ENCODE peak calls at places on chromosomes 16 and 17, in ten cellular contexts. A is mesenchymal stem cell; X is stomach; P is cardiac muscle cell; Z is CD8-positive, alpha-beta memory T cell; V is heart left ventricle; O is K562; K is prostate gland; W is CD4-positive, CD25-positive, alpha-beta regulatory T cell; L is GM23248. C is an unnamed sample.
A peak's percentile ranks its signal among the peaks of the same experiment; 100 is the strongest.

GRCh38 chr16:81066700-81067099 is 10.3 kb downstream of the C16orf46 start:
- DNase-seq in Z (no peak), V (no peak), X (no peak), K (no peak), L (no peak), O (no peak), A (peak; percentile 2), W (no peak), P (no peak), C (no peak)

GRCh38 chr17:61570118-61570517 is 20.9 kb downstream of the NACA2 start:
- DNase-seq in K (no peak), X (no peak), O (no peak), Z (no peak), V (no peak), A (peak; percentile 33), L (no peak), W (peak; percentile 18), P (no peak), C (no peak)

GRCh38 chr17:19290047-19290705 is 53.0 kb downstream of the EPN2 start:
- DNase-seq in Z (no peak), L (no peak), X (no peak), K (no peak), O (no peak), P (no peak), V (no peak), A (no peak), W (no peak), C (no peak)

GRCh38 chr17:31581022-31581483 is 189.6 kb downstream of the RAB11FIP4 start:
- DNase-seq in K (peak; percentile 85), Z (no peak), A (peak; percentile 40), P (no peak), W (no peak), V (peak; percentile 89), L (peak; percentile 83), O (no peak), X (peak; percentile 90), C (peak; percentile 98)

GRCh38 chr17:73211745-73212144 is 18.9 kb downstream of the COG1 start:
- DNase-seq in W (peak; percentile 57), P (no peak), A (no peak), Z (peak; percentile 61), O (no peak), V (no peak), L (no peak), K (no peak), X (no peak), C (no peak)

GRCh38 chr16:88633684-88634140 is 4.7 kb upstream of the IL17C start:
- DNase-seq in X (peak; percentile 52), P (peak; percentile 26), K (no peak), W (peak; percentile 60), Z (peak; percentile 69), L (peak; percentile 56), O (peak; percentile 61), A (peak; percentile 57), V (peak; percentile 40), C (no peak)

GRCh38 chr17:68955181-68955841 is at the start of gene ABCA8:
- DNase-seq in Z (no peak), A (peak; percentile 18), V (peak; percentile 66), O (no peak), X (no peak), W (no peak), K (no peak), L (peak; percentile 81), P (peak; percentile 62), C (peak; percentile 79)

GRCh38 chr16:49780436-49780835 is 75.5 kb downstream of the ZNF423 start:
- DNase-seq in X (no peak), V (no peak), L (no peak), W (no peak), A (no peak), Z (no peak), O (no peak), P (no peak), K (no peak), C (no peak)

GRCh38 chr16:17138801-17139200 is 332.0 kb downstream of the XYLT1 start:
- DNase-seq in P (peak; percentile 58), L (peak; percentile 18), Z (no peak), K (no peak), X (no peak), W (no peak), V (no peak), O (peak; percentile 61), A (no peak), C (no peak)

GRCh38 chr16:11546522-11547485 is 39.9 kb downstream of the LITAF start:
- DNase-seq in V (no peak), Z (no peak), O (no peak), W (no peak), K (no peak), L (peak; percentile 65), P (no peak), X (no peak), A (peak; percentile 87), C (peak; percentile 18)

GRCh38 chr17:1111599-1112443 is 68.0 kb downstream of the ABR start:
- DNase-seq in P (no peak), V (peak; percentile 64), L (no peak), X (no peak), K (no peak), Z (no peak), W (no peak), O (no peak), A (no peak), C (no peak)

GRCh38 chr17:18980682-18981384 is 23.7 kb downstream of the FAM83G start:
- DNase-seq in X (no peak), A (no peak), V (no peak), L (peak; percentile 87), Z (no peak), W (no peak), K (no peak), P (peak; percentile 31), O (no peak), C (peak; percentile 30)

GRCh38 chr16:87276926-87277325 is 40.3 kb downstream of the C16orf95 start:
- DNase-seq in A (no peak), Z (no peak), K (no peak), W (no peak), X (no peak), P (no peak), L (no peak), V (no peak), O (no peak), C (no peak)

GRCh38 chr17:65359016-65359415 is 202.4 kb downstream of the AXIN2 start:
- DNase-seq in A (peak; percentile 81), X (no peak), L (peak; percentile 92), W (no peak), V (no peak), K (no peak), O (no peak), P (no peak), Z (no peak), C (peak; percentile 85)

GRCh38 chr16:75250089-75250808 is 1.2 kb downstream of the BCAR1 start:
- DNase-seq in L (peak; percentile 69), X (peak; percentile 90), W (no peak), Z (no peak), O (no peak), K (peak; percentile 31), V (peak; percentile 76), P (no peak), A (peak; percentile 50), C (no peak)

GRCh38 chr16:84607694-84608093 is 10.2 kb downstream of the COTL1 start:
- DNase-seq in V (no peak), O (no peak), L (no peak), X (no peak), W (peak; percentile 78), K (no peak), A (no peak), P (no peak), Z (no peak), C (no peak)

GRCh38 chr17:73308017-73308823 is 3.6 kb downstream of the CDC42EP4 start:
- DNase-seq in P (peak; percentile 27), L (peak; percentile 80), X (peak; percentile 94), O (peak; percentile 81), Z (no peak), V (peak; percentile 92), K (peak; percentile 95), W (no peak), A (peak; percentile 94), C (peak; percentile 32)

GRCh38 chr17:35095741-35096140 is 23.9 kb downstream of the RAD51D start:
- DNase-seq in L (no peak), A (no peak), O (no peak), X (no peak), Z (no peak), W (no peak), K (no peak), P (no peak), V (no peak), C (no peak)
- H3K4me3 ChIP-seq in L (no peak overlapping the region), A (no peak overlapping the region), O (no peak overlapping the region), X (no peak overlapping the region), Z (no peak overlapping the region), W (no peak overlapping the region), K (no peak overlapping the region), P (no peak overlapping the region), V (no peak overlapping the region), C (no peak overlapping the region)

GRCh38 chr16:56664506-56664905 is 3.4 kb downstream of the MT1G start:
- DNase-seq in V (no peak), K (no peak), A (no peak), L (no peak), Z (no peak), O (no peak), P (no peak), X (no peak), W (no peak), C (no peak)
- H3K27me3 ChIP-seq in V (peaks cover 21% of the 10 kb centered on the region), K (no peaks in the 10 kb centered on the region), A (peaks cover 96% of the 10 kb centered on the region), L (peaks cover 32% of the 10 kb centered on the region), Z (peaks cover 24% of the 10 kb centered on the region), O (peaks cover 69% of the 10 kb centered on the region), P (peaks cover 100% of the 10 kb centered on the region), X (no peaks in the 10 kb centered on the region), W (peaks cover 15% of the 10 kb centered on the region), C (no peaks in the 10 kb centered on the region)

DNA sequence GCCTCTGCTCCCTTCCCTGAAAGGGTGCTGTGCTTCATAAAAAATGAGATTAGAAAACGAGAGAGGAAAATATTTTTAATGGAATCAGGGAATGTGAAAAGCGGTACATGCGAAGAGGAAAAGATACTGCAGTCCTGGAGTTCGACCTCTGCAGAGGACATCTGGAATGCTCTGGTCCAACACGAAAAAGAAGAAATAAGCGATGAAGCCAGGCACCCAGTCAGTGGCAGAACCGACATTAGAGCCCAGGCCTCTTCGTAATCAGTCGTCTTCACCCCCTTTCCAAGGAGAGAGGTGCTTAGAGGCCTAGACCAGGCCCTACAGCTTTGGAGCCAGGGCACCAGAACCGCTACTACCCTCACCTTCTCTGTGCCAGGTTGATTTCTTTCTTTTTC is 459 bp upstream of the MARCHF10 start:
- DNase-seq in L (no peak), W (no peak), X (no peak), O (no peak), V (no peak), P (no peak), A (no peak), Z (no peak), K (no peak), C (no peak)
- H3K4me3 ChIP-seq in L (no peak overlapping the region), W (no peak overlapping the region), X (peak overlapping the region; percentile 46), O (no peak overlapping the region), V (no peak overlapping the region), P (peak overlapping the region; percentile 35), A (no peak overlapping the region), Z (no peak overlapping the region), K (no peak overlapping the region), C (no peak overlapping the region)

DNA sequence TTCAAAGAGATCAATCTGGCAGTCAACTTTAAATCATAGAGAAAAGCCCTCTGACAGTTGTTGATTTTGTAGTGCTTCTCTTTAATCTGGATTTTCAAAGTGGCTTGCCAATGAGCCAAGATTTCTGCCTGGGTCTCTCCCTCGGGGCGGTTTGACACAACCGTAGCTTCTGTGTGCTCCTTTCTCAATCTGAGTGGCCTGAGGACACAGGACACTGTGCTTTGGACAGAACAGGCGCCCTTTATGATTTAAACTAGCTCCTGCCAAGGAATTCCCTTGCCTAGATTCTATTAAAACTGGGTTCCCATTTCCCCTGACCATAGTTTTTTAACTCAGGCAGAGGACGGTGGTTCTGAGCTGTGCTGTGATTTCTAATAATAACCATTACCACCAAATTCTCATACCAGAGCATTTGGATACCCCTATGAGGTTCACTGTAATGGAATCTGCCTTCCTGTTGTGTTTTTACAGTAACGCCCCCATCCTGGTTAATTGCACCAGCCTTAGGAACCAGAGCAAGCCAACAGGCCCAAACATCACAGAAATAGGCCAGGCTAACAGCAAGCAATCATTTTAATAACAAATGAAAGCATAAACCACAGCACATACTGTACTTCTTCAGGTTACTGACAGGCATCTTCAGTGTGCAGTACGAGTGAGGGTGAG is 4.0 kb downstream of the ZFHX3 start:
- DNase-seq in V (no peak), P (no peak), X (no peak), A (no peak), K (no peak), L (peak; percentile 60), O (no peak), W (no peak), Z (no peak), C (no peak)
- H3K27me3 ChIP-seq in V (no peaks in the 10 kb centered on the region), P (no peaks in the 10 kb centered on the region), X (no peaks in the 10 kb centered on the region), A (no peaks in the 10 kb centered on the region), K (no peaks in the 10 kb centered on the region), L (no peaks in the 10 kb centered on the region), O (peaks cover 47% of the 10 kb centered on the region), W (peaks cover 17% of the 10 kb centered on the region), Z (no peaks in the 10 kb centered on the region), C (no peaks in the 10 kb centered on the region)

C was measured in MG63.